ENCODE peak calls at places on chromosome 17, in six cellular contexts. G, L, A, M, W and R are unnamed samples.

GRCh38 chr17:83080641-83081560 is 1.5 kb downstream of the METRNL start:
- DNase-seq in G (peak; percentile 33), L (no peak), A (no peak), M (peak; percentile 52), W (peak; percentile 47), R (no peak)

GRCh38 chr17:79783891-79784290 is 5.9 kb downstream of the CBX2 start:
- DNase-seq in G (no peak), L (no peak), A (no peak), M (no peak), W (no peak), R (no peak)

GRCh38 chr17:44523672-44523972 is 20.4 kb upstream of the GPATCH8 start:
- DNase-seq in G (no peak), L (no peak), A (no peak), M (no peak), W (no peak), R (no peak)

GRCh38 chr17:48804936-48805411 is 12.1 kb downstream of the TTLL6 start:
- DNase-seq in G (peak; percentile 68), L (peak; percentile 87), A (peak; percentile 88), M (peak; percentile 74), W (peak; percentile 14), R (no peak)

GRCh38 chr17:74360993-74361612 is 565 bp downstream of the BTBD17 start:
- DNase-seq in G (no peak), L (no peak), A (no peak), M (no peak), W (peak; percentile 34), R (no peak)

GRCh38 chr17:35129154-35129972 is 7.9 kb downstream of the FNDC8 start:
- DNase-seq in G (no peak), L (no peak), A (no peak), M (no peak), W (no peak), R (no peak)

GRCh38 chr17:48261297-48261880 is 153.8 kb downstream of the SNX11 start:
- DNase-seq in G (peak; percentile 18), L (peak; percentile 58), A (peak; percentile 72), M (no peak), W (no peak), R (no peak)

GRCh38 chr17:47821424-47822379 is at the start of gene OSBPL7:
- DNase-seq in G (peak; percentile 85), L (peak; percentile 68), A (peak; percentile 94), M (peak; percentile 82), W (peak; percentile 91), R (peak; percentile 52)

GRCh38 chr17:6506679-6507231 is 49.6 kb downstream of the PITPNM3 start:
- DNase-seq in G (no peak), L (no peak), A (peak; percentile 89), M (no peak), W (peak; percentile 49), R (no peak)

GRCh38 chr17:72457712-72458111 is 336.9 kb downstream of the SOX9 start:
- DNase-seq in G (no peak), L (peak; percentile 49), A (no peak), M (no peak), W (no peak), R (no peak)

GRCh38 chr17:40307691-40308289 is 1.2 kb upstream of the RARA start:
- DNase-seq in G (no peak), L (no peak), A (no peak), M (no peak), W (no peak), R (no peak)

GRCh38 chr17:55496094-55496881 is 15.0 kb downstream of the SMIM36 start:
- DNase-seq in G (no peak), L (peak; percentile 60), A (no peak), M (no peak), W (peak; percentile 56), R (peak; percentile 4)

GRCh38 chr17:46796080-46796479 is 22.4 kb downstream of the WNT3 start:
- DNase-seq in G (no peak), L (no peak), A (no peak), M (no peak), W (no peak), R (no peak)

GRCh38 chr17:40818343-40818732 is 4.1 kb downstream of the KRT10 start:
- DNase-seq in G (no peak), L (no peak), A (no peak), M (no peak), W (no peak), R (no peak)

GRCh38 chr17:75830168-75831031 is 13.8 kb downstream of the UNC13D start:
- DNase-seq in G (peak; percentile 51), L (peak; percentile 35), A (peak; percentile 19), M (peak; percentile 54), W (no peak), R (no peak)

GRCh38 chr17:19296786-19297778 is 59.9 kb downstream of the EPN2 start:
- DNase-seq in G (peak; percentile 60), L (no peak), A (no peak), M (no peak), W (no peak), R (no peak)

GRCh38 chr17:76014925-76015261 is 12.2 kb downstream of the EVPL start:
- DNase-seq in G (no peak), L (peak; percentile 59), A (no peak), M (no peak), W (no peak), R (no peak)

GRCh38 chr17:17626151-17626805 is 34.8 kb upstream of the PEMT start:
- DNase-seq in G (no peak), L (no peak), A (no peak), M (no peak), W (no peak), R (no peak)

GRCh38 chr17:42189651-42189965 is 4.4 kb upstream of the HCRT start:
- DNase-seq in G (no peak), L (no peak), A (no peak), M (no peak), W (no peak), R (no peak)

GRCh38 chr17:59572301-59572924 is 7.0 kb downstream of the DHX40 start:
- DNase-seq in G (no peak), L (peak; percentile 43), A (no peak), M (no peak), W (peak; percentile 53), R (no peak)

GRCh38 chr17:34899892-34900291 is 61.4 kb downstream of the CCT6B start:
- DNase-seq in G (no peak), L (no peak), A (no peak), M (no peak), W (no peak), R (no peak)

GRCh38 chr17:71118039-71118438 is 948.7 kb downstream of the KCNJ2 start:
- DNase-seq in G (peak; percentile 2), L (no peak), A (peak; percentile 89), M (no peak), W (peak; percentile 19), R (no peak)

GRCh38 chr17:51507444-51507843 is 247.1 kb downstream of the UTP18 start:
- DNase-seq in G (no peak), L (no peak), A (no peak), M (no peak), W (no peak), R (no peak)

GRCh38 chr17:82863941-82864720 is 24.3 kb upstream of the ZNF750 start:
- DNase-seq in G (no peak), L (peak; percentile 94), A (peak; percentile 16), M (peak; percentile 84), W (peak; percentile 91), R (peak; percentile 59)

GRCh38 chr17:9021985-9022552 is 759 bp downstream of the NTN1 start:
- DNase-seq in G (peak; percentile 71), L (peak; percentile 29), A (no peak), M (no peak), W (peak; percentile 51), R (no peak)

GRCh38 chr17:78726471-78727010 is 55.5 kb downstream of the CYTH1 start:
- DNase-seq in G (no peak), L (no peak), A (no peak), M (no peak), W (no peak), R (no peak)
- H3K27ac ChIP-seq in G (no peak overlapping the region), L (no peak overlapping the region), A (no peak overlapping the region), M (no peak overlapping the region), W (no peak overlapping the region), R (no peak overlapping the region)

GRCh38 chr17:20612635-20613034 is 33.1 kb downstream of the CDRT15L2 start:
- DNase-seq in G (no peak), L (no peak), A (no peak), M (no peak), W (no peak), R (no peak)

GRCh38 chr17:20611314-20611713 is 31.8 kb downstream of the CDRT15L2 start:
- DNase-seq in G (no peak), L (no peak), A (no peak), M (no peak), W (no peak), R (no peak)

GRCh38 chr17:20613905-20614304 is 34.4 kb downstream of the CDRT15L2 start:
- DNase-seq in G (no peak), L (no peak), A (no peak), M (no peak), W (no peak), R (no peak)

GRCh38 chr17:20613248-20613647 is 33.7 kb downstream of the CDRT15L2 start:
- DNase-seq in G (no peak), L (no peak), A (no peak), M (no peak), W (no peak), R (no peak)
- H3K4me3 ChIP-seq in G (no peak overlapping the region), L (no peak overlapping the region), A (no peak overlapping the region), M (no peak overlapping the region), W (no peak overlapping the region), R (no peak overlapping the region)

DNA sequence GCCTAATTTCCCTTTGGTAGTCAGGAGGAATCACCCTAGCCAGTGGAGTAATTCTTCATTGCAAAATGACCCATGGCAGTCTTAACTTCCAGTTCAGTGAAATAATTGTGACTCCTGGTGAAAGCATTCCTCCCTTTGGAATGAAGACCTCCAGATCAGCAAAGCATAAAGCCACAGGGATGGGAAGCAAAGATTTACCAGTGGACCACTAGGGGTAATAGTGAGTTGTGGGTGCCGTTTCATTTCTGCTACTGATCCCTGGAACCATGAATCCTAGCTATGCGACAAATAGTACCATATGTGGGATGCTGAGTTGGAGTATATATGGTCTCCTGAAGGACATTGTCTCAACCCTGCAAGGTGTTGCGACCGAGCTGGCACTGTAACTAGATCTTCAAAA is 13.7 kb downstream of the DYNLL2 start:
- DNase-seq in G (no peak), L (no peak), A (peak; percentile 17), M (no peak), W (no peak), R (no peak)
- TF ChIP-seq CTCF in G (no peak), L (peak; percentile 42), A (peak; percentile 41), M (no peak), W (no peak), R (peak; percentile 10)

DNA sequence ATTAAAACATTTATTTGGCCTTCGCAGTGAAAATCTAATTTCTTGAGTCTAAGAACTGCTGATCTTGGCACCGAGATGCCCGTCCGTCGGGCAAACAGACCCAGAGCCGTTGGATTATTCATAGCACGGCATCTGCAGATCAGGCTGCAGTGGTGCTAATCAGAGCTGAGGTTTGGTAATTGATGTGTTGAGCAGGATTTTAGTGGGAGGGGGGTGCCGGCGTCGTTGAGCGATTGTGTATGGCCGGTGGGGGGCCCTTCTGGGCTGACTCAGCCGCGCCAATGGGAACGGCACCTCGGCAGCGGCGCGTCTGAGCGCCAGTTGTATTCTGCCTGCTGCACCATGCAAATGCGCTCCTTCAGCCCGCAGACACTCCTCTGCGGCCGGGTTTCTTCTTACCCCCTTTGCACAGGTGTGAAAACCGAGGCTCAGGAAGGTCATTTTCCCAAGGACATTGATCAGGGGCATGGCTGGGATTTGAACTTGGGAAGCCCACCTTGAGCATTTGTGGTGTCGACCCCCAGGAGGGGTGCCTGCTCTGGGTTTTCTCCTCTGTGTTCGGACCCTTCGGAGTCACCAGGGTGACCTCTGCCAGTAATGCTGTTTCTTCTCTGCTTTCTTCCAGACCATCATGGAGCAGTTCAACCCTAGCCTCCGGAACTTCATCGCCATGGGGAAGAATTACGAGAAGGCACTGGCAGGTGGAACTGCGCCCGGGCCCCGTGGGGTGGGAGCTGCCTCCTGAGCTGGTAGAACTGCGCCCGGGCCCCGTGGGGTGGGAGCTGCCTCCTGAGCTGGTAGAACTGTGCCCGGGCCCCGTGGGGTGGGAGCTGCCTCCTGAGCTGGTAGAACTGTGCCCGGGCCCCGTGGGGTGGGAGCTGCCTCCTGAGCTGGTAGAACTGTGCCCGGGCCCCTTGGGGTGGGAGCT is 18.4 kb downstream of the BAIAP2 start:
- DNase-seq in G (no peak), L (no peak), A (no peak), M (no peak), W (peak; percentile 74), R (no peak)
- H3K27ac ChIP-seq in G (no peak overlapping the region), L (no peak overlapping the region), A (no peak overlapping the region), M (no peak overlapping the region), W (no peak overlapping the region), R (no peak overlapping the region)